ENCODE peak calls at places on chromosome 2, in six cellular contexts. F, A, V, H, D and E are unnamed samples.

GRCh38 chr2:96596596-96596995 is 41.5 kb downstream of the KANSL3 start:
- DNase-seq in F (no peak), A (no peak), D (no peak), H (no peak), V (no peak), E (no peak)

GRCh38 chr2:23604731-23605130 is 219.8 kb downstream of the KLHL29 start:
- DNase-seq in F (peak; percentile 16), A (no peak), H (no peak), D (no peak), V (no peak), E (no peak)

GRCh38 chr2:238942941-238943715 is 95.2 kb downstream of the TWIST2 start:
- DNase-seq in D (no peak), H (no peak), A (no peak), F (peak; percentile 10), V (peak; percentile 35), E (no peak)

GRCh38 chr2:8819194-8819593 is 18.2 kb downstream of the KIDINS220 start:
- DNase-seq in D (no peak), H (no peak), A (no peak), V (no peak), F (no peak), E (no peak)

GRCh38 chr2:104056451-104056850 is 797.5 kb upstream of the POU3F3 start:
- DNase-seq in F (no peak), A (no peak), D (no peak), V (no peak), H (no peak), E (no peak)

GRCh38 chr2:13005048-13005447 is 288.3 kb downstream of the TRIB2 start:
- DNase-seq in A (no peak), H (no peak), F (no peak), V (no peak), D (no peak), E (no peak)

GRCh38 chr2:197322729-197323720 is 12.4 kb upstream of the ANKRD44 start:
- DNase-seq in H (peak; percentile 16), F (no peak), A (no peak), V (no peak), D (no peak), E (no peak)

GRCh38 chr2:107312240-107312639 is 426.3 kb upstream of the ST6GAL2 start:
- DNase-seq in F (no peak), H (no peak), A (no peak), V (no peak), D (no peak), E (no peak)

GRCh38 chr2:205695460-205695979 is 13.2 kb downstream of the NRP2 start:
- DNase-seq in V (no peak), D (peak; percentile 77), H (no peak), F (no peak), A (no peak), E (no peak)

GRCh38 chr2:9710311-9710710 is 79.5 kb upstream of the YWHAQ start:
- DNase-seq in D (no peak), H (no peak), F (no peak), A (no peak), V (no peak), E (peak; percentile 14)

GRCh38 chr2:228401065-228401912 is 219.8 kb upstream of the SPHKAP start:
- DNase-seq in V (no peak), F (no peak), A (no peak), H (peak; percentile 25), D (no peak), E (no peak)

GRCh38 chr2:170817247-170817998 is 736 bp downstream of the GAD1 start:
- DNase-seq in F (no peak), A (no peak), H (peak; percentile 57), V (no peak), D (no peak), E (no peak)

GRCh38 chr2:16174693-16175045 is 234.3 kb downstream of the MYCN start:
- DNase-seq in A (no peak), V (no peak), H (no peak), D (no peak), F (no peak), E (no peak)

GRCh38 chr2:232296766-232297525 is 81.6 kb upstream of the ALPP start:
- DNase-seq in A (no peak), F (no peak), H (no peak), D (no peak), V (no peak), E (no peak)

GRCh38 chr2:237723613-237724012 is 75.0 kb upstream of the RBM44 start:
- DNase-seq in D (no peak), F (no peak), A (no peak), V (peak; percentile 54), H (peak; percentile 69), E (peak; percentile 33)

GRCh38 chr2:159131882-159132281 is 154.6 kb downstream of the WDSUB1 start:
- DNase-seq in F (no peak), A (no peak), D (peak; percentile 79), V (no peak), H (no peak), E (no peak)

GRCh38 chr2:47631840-47632398 is 151.0 kb upstream of the MSH6 start:
- DNase-seq in D (no peak), H (no peak), V (peak; percentile 80), F (peak; percentile 73), A (no peak), E (peak; percentile 27)

GRCh38 chr2:42050350-42051167 is 2.7 kb downstream of the PKDCC start:
- DNase-seq in D (no peak), H (no peak), F (no peak), V (no peak), A (no peak), E (no peak)

GRCh38 chr2:172438064-172438421 is 10.7 kb downstream of the ITGA6 start:
- DNase-seq in V (no peak), D (no peak), F (no peak), A (no peak), H (no peak), E (no peak)

GRCh38 chr2:85538507-85539360 is at the start of gene MAT2A:
- DNase-seq in D (peak; percentile 80), F (peak; percentile 92), A (no peak), H (peak; percentile 96), V (peak; percentile 97), E (no peak)

DNA sequence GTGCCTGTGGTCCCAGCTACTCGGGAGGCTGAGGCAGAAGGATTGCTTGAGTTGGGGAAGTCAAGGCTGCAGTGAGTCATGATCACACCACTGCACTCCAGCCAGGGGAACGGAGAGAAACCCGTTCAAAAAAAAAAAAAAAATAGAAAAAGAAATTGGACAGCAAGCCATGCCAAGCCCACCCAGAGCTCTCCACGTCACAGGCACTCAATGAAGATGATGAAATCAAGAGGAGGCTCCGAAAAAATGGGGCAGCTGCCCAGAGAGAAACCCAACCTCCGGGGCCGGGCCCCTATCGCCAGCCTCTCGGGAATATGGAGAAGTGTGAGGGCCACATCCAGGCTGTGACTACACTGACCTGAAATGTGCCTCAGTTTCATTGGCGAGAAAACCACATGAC is 40.0 kb downstream of the BIN1 start:
- DNase-seq in A (no peak), D (no peak), F (peak; percentile 76), V (peak; percentile 68), H (no peak), E (no peak)
- H3K27ac ChIP-seq in A (no peak overlapping the region), D (peak overlapping the region; percentile 2), F (peak overlapping the region; percentile 56), V (peak overlapping the region; percentile 87), H (no peak overlapping the region), E (no peak overlapping the region)

GRCh38 chr2:165698621-165698946 is 95.5 kb downstream of the GALNT3 start:
- DNase-seq in D (peak; percentile 10), F (no peak), H (peak; percentile 84), A (peak; percentile 44), V (peak; percentile 73), E (peak; percentile 20)
- H3K27ac ChIP-seq in D (no peak overlapping the region), F (no peak overlapping the region), H (peak overlapping the region; percentile 79), A (no peak overlapping the region), V (no peak overlapping the region), E (no peak overlapping the region)

DNA sequence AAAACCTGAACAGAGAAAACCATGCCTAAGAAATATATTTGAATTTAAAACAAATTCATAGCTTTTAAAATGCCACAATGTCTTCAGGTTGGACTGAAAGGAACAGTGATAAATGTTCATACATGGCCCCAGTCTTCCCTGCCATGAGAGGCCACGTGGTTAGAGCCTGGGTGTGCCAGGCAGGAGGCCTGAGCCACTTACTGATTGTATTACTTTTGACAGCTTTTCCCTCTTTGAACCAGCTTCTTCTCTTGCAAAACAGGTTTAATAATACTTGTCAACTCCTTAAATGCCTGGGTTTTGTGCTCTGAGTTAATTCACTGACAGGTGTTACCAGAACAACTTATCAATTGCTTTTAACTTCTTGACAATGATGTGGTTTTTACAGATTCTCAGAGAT is 27.0 kb downstream of the RBKS start:
- DNase-seq in A (no peak), D (no peak), F (peak; percentile 54), V (no peak), H (no peak), E (no peak)
- H3K27ac ChIP-seq in A (no peak overlapping the region), D (no peak overlapping the region), F (no peak overlapping the region), V (no peak overlapping the region), H (no peak overlapping the region), E (no peak overlapping the region)

GRCh38 chr2:217812170-217812569 is 190.6 kb downstream of the TNS1 start:
- DNase-seq in V (no peak), H (no peak), D (no peak), F (no peak), A (no peak), E (no peak)
- H3K27ac ChIP-seq in V (peak overlapping the region; percentile 32), H (no peak overlapping the region), D (no peak overlapping the region), F (no peak overlapping the region), A (no peak overlapping the region), E (no peak overlapping the region)

GRCh38 chr2:168715849-168716248 is 86.6 kb upstream of the NOSTRIN start:
- DNase-seq in V (no peak), D (no peak), F (no peak), H (no peak), A (no peak), E (no peak)

GRCh38 chr2:168719446-168719845 is 83.0 kb upstream of the NOSTRIN start:
- DNase-seq in H (no peak), D (no peak), V (no peak), F (no peak), A (no peak), E (no peak)

GRCh38 chr2:168717790-168718502 is 84.5 kb upstream of the NOSTRIN start:
- DNase-seq in D (no peak), A (no peak), F (no peak), H (no peak), V (no peak), E (peak; percentile 6)

GRCh38 chr2:168716839-168717238 is 85.6 kb upstream of the NOSTRIN start:
- DNase-seq in D (no peak), F (no peak), V (no peak), H (no peak), A (no peak), E (no peak)

GRCh38 chr2:168718622-168719021 is 83.8 kb upstream of the NOSTRIN start:
- DNase-seq in V (no peak), D (no peak), A (no peak), H (no peak), F (no peak), E (peak; percentile 63)
- H3K27ac ChIP-seq in V (no peak overlapping the region), D (no peak overlapping the region), A (no peak overlapping the region), H (no peak overlapping the region), F (no peak overlapping the region), E (peak overlapping the region; percentile 83)

GRCh38 chr2:32626591-32627221 is 1.1 kb upstream of the TTC27 start:
- DNase-seq in F (no peak), H (peak; percentile 46), A (no peak), V (no peak), D (no peak), E (no peak)
- H3K27ac ChIP-seq in F (no peak overlapping the region), H (peak overlapping the region; percentile 76), A (no peak overlapping the region), V (peak overlapping the region; percentile 71), D (no peak overlapping the region), E (no peak overlapping the region)

DNA sequence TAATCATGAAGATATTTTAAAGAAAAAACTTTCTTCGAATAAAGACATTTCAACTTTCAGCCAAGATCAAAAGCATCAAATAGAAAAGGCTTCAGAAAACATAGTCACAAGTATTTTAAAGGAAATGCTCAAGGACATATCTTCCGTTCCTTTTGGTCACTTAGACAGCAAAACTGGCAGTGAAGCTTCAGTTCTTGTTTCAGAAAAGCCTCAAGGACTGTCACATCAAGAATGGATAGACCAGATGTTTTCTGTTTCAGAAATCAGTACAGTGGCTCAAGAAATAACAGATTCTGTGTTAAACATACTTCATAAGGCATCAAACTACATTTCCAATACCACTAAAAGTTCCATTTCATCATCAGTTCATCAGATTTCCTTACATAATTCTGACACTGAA is 51.8 kb downstream of the FSIP2 start:
- DNase-seq in H (no peak), V (no peak), F (no peak), D (no peak), A (no peak), E (no peak)
- H3K27ac ChIP-seq in H (no peak overlapping the region), V (no peak overlapping the region), F (no peak overlapping the region), D (no peak overlapping the region), A (no peak overlapping the region), E (no peak overlapping the region)